ENCODE peak calls at places on chromosomes 12 and 14, in five cellular contexts. X is brain microvascular endothelial cell, N is cardiac muscle cell, P is fibroblast of pulmonary artery, A is heart right ventricle. C is an unnamed sample.

GRCh38 chr12:62683724-62684501 is 217.3 kb downstream of the MON2 start:
- DNase-seq in X (no peak), P (peak; percentile 54), A (peak; percentile 54), N (no peak), C (peak; percentile 87)

GRCh38 chr12:57781801-57782200 is 786 bp upstream of the TSFM start:
- DNase-seq in N (no peak), A (no peak), X (no peak), P (no peak), C (no peak)

GRCh38 chr12:119804011-119804641 is 73.0 kb downstream of the CIT start:
- DNase-seq in X (peak; percentile 66), P (peak; percentile 64), A (peak; percentile 51), N (peak; percentile 87), C (peak; percentile 91)

GRCh38 chr14:24595046-24595808 is 14.3 kb downstream of the GZMH start:
- DNase-seq in P (no peak), A (no peak), N (no peak), X (no peak), C (no peak)

GRCh38 chr14:101970830-101971400 is 6.5 kb downstream of the DYNC1H1 start:
- DNase-seq in X (no peak), N (no peak), P (no peak), A (no peak), C (no peak)

GRCh38 chr12:120496353-120497340 is 734 bp downstream of the DYNLL1 start:
- DNase-seq in A (peak; percentile 71), N (peak; percentile 72), X (peak; percentile 47), P (peak; percentile 67), C (peak; percentile 55)

GRCh38 chr14:76919811-76920571 is 93.8 kb downstream of the LRRC74A start:
- DNase-seq in X (peak; percentile 87), A (peak; percentile 51), N (no peak), P (peak; percentile 96), C (peak; percentile 76)

GRCh38 chr14:90274808-90275454 is 18.6 kb downstream of the PSMC1 start:
- DNase-seq in X (peak; percentile 88), A (no peak), P (peak; percentile 82), N (no peak), C (peak; percentile 63)

GRCh38 chr12:103667129-103667528 is 80.1 kb downstream of the STAB2 start:
- DNase-seq in X (no peak), P (no peak), N (no peak), A (no peak), C (no peak)

GRCh38 chr12:116094475-116094874 is 183.0 kb downstream of the MED13L start:
- DNase-seq in N (no peak), P (no peak), X (no peak), A (no peak), C (no peak)

GRCh38 chr12:57046392-57046791 is 3.5 kb downstream of the MYO1A start:
- DNase-seq in A (no peak), N (no peak), P (no peak), X (no peak), C (no peak)

GRCh38 chr12:38386238-38386985 is 69.8 kb downstream of the ALG10B start:
- DNase-seq in P (no peak), X (no peak), N (no peak), A (no peak), C (no peak)

GRCh38 chr12:6627598-6627997 is 8.2 kb downstream of the LPAR5 start:
- DNase-seq in A (no peak), P (no peak), X (no peak), N (no peak), C (no peak)

DNA sequence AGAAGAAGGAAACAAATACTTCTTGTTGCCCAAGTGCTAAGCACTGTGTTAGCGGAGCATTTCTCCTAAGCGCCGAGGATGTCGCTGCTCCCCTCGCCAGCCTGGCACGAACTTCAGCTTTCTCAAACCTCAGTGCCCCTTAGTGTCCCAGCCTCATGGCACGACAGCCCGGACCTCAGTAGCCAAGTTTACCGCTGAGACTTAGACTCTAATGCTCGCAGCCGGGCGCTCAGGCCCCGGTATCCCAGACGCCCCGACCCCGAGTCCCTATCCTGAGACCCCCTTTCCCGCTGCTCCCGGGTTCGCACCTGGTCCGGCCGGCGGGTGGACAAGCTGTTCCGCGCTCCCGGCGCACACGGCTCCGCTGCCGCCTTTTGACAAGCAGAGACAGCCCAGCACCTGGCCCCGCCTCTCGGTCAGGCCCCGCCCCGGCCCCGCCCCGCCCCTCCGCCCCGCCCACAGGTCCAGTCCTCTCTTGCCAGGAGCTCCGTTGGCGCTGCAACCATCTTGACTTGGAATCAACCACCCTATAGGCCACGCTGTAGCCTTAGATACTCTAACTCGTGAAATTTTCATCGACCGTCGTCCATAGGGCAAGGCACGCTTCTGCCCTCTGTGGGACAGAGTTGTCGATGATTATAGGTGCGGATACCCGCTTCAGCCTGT is at the start of gene VDR:
- DNase-seq in P (peak; percentile 67), X (peak; percentile 61), N (peak; percentile 79), A (peak; percentile 72), C (peak; percentile 85)
- TF ChIP-seq CTCF in P (peak; percentile 30), X (peak; percentile 44), N (peak; percentile 25), A (peak; percentile 24), C (peak; percentile 32)

DNA sequence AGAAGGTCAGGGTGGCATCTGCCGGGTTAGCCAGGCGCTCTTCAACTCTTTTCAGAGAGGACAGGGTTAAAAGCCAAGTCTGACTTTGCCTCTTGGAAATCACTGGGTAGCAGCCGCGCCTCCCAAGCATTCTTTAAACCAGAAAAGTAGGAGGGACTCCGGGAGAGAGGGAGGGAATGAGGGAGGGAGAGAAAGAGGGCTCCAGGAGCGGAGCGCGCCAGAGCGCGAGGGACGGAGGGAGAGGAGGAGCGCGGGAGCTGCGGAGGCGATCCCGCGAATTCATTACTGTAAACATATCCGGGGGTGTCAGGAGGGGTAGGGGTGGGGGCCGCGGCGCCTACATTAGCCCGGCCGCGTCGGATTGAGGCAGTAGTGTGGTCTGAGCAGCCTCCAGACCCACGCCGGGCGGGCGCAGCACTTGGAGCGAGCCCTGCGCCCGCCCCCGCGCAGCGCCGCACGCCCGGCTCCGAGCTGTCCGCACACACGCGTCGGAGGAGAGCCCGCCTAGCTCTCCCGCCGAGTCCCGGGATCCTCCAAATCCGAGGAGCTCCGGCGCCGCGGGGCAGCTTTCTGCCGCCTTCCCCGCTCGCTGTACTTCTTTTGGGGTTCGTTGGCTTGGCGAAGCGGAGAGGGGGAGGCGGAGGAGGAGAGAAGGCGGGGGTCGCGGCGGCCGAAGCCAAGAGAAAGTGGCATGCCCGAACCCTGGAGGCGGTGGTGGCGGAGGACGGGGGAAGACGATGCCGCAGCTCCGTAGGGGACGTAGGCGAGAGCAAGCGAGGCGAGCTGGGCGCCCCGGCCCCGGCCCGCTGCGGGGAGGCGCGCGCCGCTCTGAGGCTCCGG is 3.3 kb downstream of the FLRT2 start:
- DNase-seq in P (peak; percentile 91), X (peak; percentile 77), A (peak; percentile 38), N (peak; percentile 85), C (peak; percentile 94)
- H3K4me3 ChIP-seq in P (peak overlapping the region; percentile 83), X (peak overlapping the region; percentile 77), A (peak overlapping the region; percentile 61), N (peak overlapping the region; percentile 65), C (peak overlapping the region; percentile 78)

DNA sequence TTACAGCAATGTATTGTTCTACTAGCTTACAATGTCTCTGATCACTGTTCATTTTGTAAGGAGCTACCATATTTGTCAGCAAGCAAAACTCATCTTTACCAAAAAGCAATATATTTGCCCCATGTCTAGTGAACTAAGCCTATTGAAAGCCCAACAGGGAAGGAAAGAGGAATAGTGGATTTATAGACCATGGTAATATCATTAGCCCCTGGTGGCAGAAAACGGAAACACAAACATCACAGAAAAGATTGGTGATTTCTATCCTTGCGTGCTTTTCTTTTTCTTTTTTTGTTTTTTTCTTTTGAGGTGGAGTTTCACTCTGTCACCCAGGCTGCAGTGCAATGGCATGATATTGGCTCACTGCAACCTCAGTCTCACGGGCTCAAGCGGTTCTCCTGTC is 1562.4 kb upstream of the TMEM132C start:
- DNase-seq in X (no peak), N (no peak), A (no peak), P (peak; percentile 1), C (no peak)
- TF ChIP-seq CTCF in X (no peak), N (no peak), A (no peak), P (peak; percentile 9), C (no peak)

DNA sequence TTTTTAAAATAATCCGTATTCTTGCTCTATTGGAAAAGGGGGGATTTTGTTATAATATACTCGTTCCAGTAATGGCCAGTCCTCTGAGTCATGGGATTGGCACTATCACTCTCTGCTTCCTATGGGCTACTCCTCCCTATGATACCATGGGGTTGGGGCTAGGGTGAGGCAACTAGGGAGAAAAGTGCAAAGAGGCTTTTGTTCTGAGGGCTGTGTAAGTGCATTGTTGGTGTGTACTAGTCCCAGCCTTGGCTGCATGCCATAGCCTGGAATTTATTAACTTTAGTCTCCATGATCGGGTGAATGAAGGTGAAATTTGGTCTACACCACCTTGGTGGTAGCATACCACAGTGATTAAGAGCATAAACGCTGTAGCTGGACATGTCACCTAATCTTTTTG is 247.6 kb downstream of the RPAP3 start:
- DNase-seq in P (peak; percentile 8), X (no peak), N (no peak), A (no peak), C (no peak)
- H3K4me3 ChIP-seq in P (no peak overlapping the region), X (no peak overlapping the region), N (no peak overlapping the region), A (no peak overlapping the region), C (no peak overlapping the region)

GRCh38 chr12:46945591-46945990 is 119.8 kb upstream of the SLC38A4 start:
- DNase-seq in X (no peak), N (no peak), P (no peak), A (no peak), C (no peak)

GRCh38 chr12:46942579-46942978 is 116.8 kb upstream of the SLC38A4 start:
- DNase-seq in P (peak; percentile 11), N (no peak), A (no peak), X (no peak), C (peak; percentile 49)

GRCh38 chr12:46944771-46945170 is 119.0 kb upstream of the SLC38A4 start:
- DNase-seq in N (no peak), P (no peak), A (no peak), X (no peak), C (no peak)

GRCh38 chr12:46946137-46946536 is 120.3 kb upstream of the SLC38A4 start:
- DNase-seq in P (no peak), X (peak; percentile 53), A (no peak), N (no peak), C (peak; percentile 73)

DNA sequence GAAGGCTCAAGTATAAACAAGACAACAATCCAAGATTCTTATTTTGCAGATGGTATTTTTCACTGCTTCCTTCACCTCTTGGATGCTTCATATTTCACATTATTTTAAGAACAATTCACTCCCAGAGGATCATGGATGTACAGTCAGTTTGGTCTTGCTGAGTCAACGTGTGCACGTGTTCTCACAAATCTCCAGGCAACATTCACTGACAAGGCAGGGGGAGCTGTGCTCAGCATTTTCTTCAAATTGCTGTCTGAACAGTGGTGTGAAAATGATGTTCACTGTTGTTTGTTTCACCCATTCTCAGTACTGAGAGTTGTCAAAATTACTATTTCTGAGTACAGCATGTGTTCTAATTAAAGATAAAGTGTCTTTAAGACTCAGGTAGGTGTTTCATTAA is 118.3 kb upstream of the SLC38A4 start:
- DNase-seq in X (peak; percentile 63), A (no peak), P (peak; percentile 73), N (peak; percentile 24), C (peak; percentile 72)
- TF ChIP-seq CTCF in X (peak; percentile 63), A (peak; percentile 33), P (peak; percentile 50), N (peak; percentile 49), C (peak; percentile 34)